ENCODE peak calls at places on chromosomes 4 and X, in five cellular contexts. N is GM12878, R is IMR-90, A is thoracic aorta, C is lower lobe of right lung. Y is an unnamed sample. For H3K36me3 and H3K4me1, the result is how much of the 10 kb centered on the place peaks cover.

GRCh38 chrX:115940888-115941332 is 229.6 kb upstream of the AGTR2 start:
- DNase-seq in N (peak), R (peak), A (no peak), C (no peak), Y (peak)

GRCh38 chr4:120801171-120801758 is 121.3 kb downstream of the PRDM5 start:
- DNase-seq in N (no peak), R (peak), A (peak), C (no peak), Y (no peak)

GRCh38 chrX:154013614-154014360 is 5.9 kb downstream of the IRAK1 start:
- DNase-seq in N (no peak), R (peak), A (no peak), C (peak), Y (peak)

GRCh38 chr4:15652191-15652590 is 3.0 kb downstream of the FBXL5 start:
- DNase-seq in N (no peak), R (peak), A (no peak), C (no peak), Y (no peak)

GRCh38 chrX:123422875-123423274 is 238.8 kb downstream of the GRIA3 start:
- DNase-seq in N (no peak), R (peak), A (no peak), C (no peak), Y (peak)

GRCh38 chr4:71713611-71714203 is 70.2 kb downstream of the GC start:
- DNase-seq in N (no peak), R (peak), A (no peak), C (no peak), Y (peak)

GRCh38 chrX:74451450-74452198 is 30.3 kb downstream of the SLC16A2 start:
- DNase-seq in N (no peak), R (no peak), A (no peak), C (no peak), Y (no peak)

GRCh38 chrX:135114392-135114791 is 5.9 kb downstream of the ETDB start:
- DNase-seq in N (peak), R (no peak), A (no peak), C (no peak), Y (no peak)

GRCh38 chrX:124010157-124010556 is 48.7 kb downstream of the STAG2 start:
- DNase-seq in N (no peak), R (peak), A (no peak), C (no peak), Y (no peak)

GRCh38 chr4:17142232-17142711 is 243.8 kb upstream of the LDB2 start:
- DNase-seq in N (no peak), R (peak), A (no peak), C (no peak), Y (peak)

GRCh38 chr4:152784490-152785195 is 4.9 kb downstream of the ARFIP1 start:
- DNase-seq in N (no peak), R (peak), A (no peak), C (no peak), Y (peak)

GRCh38 chrX:101206471-101206870 is 13.1 kb upstream of the DRP2 start:
- DNase-seq in N (no peak), R (peak), A (no peak), C (no peak), Y (peak)

GRCh38 chr4:8241895-8242696 is 27.5 kb upstream of the HTRA3 start:
- DNase-seq in N (no peak), R (peak), A (peak), C (peak), Y (peak)

GRCh38 chr4:163554870-163555465 is 60.5 kb downstream of the TMA16 start:
- DNase-seq in N (no peak), R (peak), A (no peak), C (no peak), Y (peak)

GRCh38 chrX:155592331-155592730 is 20.4 kb downstream of the TMLHE start:
- DNase-seq in N (no peak), R (no peak), A (no peak), C (no peak), Y (no peak)

GRCh38 chrX:44384688-44385338 is 41.3 kb upstream of the EFHC2 start:
- DNase-seq in N (no peak), R (no peak), A (no peak), C (no peak), Y (no peak)

GRCh38 chrX:13717697-13718483 is 16.5 kb downstream of the TRAPPC2 start:
- DNase-seq in N (no peak), R (peak), A (no peak), C (no peak), Y (no peak)

GRCh38 chr4:169234137-169234855 is 36.5 kb downstream of the SH3RF1 start:
- DNase-seq in N (no peak), R (no peak), A (no peak), C (no peak), Y (no peak)

GRCh38 chr4:81392164-81392563 is 79.5 kb downstream of the RASGEF1B start:
- DNase-seq in N (no peak), R (no peak), A (no peak), C (no peak), Y (no peak)

GRCh38 chr4:145867416-145867815 is 71.2 kb downstream of the ZNF827 start:
- DNase-seq in N (no peak), R (peak), A (no peak), C (no peak), Y (no peak)

GRCh38 chr4:145863191-145863590 is 75.4 kb downstream of the ZNF827 start:
- DNase-seq in N (no peak), R (no peak), A (no peak), C (no peak), Y (no peak)

GRCh38 chr4:145865274-145865941 is 73.2 kb downstream of the ZNF827 start:
- DNase-seq in N (no peak), R (no peak), A (no peak), C (no peak), Y (no peak)

DNA sequence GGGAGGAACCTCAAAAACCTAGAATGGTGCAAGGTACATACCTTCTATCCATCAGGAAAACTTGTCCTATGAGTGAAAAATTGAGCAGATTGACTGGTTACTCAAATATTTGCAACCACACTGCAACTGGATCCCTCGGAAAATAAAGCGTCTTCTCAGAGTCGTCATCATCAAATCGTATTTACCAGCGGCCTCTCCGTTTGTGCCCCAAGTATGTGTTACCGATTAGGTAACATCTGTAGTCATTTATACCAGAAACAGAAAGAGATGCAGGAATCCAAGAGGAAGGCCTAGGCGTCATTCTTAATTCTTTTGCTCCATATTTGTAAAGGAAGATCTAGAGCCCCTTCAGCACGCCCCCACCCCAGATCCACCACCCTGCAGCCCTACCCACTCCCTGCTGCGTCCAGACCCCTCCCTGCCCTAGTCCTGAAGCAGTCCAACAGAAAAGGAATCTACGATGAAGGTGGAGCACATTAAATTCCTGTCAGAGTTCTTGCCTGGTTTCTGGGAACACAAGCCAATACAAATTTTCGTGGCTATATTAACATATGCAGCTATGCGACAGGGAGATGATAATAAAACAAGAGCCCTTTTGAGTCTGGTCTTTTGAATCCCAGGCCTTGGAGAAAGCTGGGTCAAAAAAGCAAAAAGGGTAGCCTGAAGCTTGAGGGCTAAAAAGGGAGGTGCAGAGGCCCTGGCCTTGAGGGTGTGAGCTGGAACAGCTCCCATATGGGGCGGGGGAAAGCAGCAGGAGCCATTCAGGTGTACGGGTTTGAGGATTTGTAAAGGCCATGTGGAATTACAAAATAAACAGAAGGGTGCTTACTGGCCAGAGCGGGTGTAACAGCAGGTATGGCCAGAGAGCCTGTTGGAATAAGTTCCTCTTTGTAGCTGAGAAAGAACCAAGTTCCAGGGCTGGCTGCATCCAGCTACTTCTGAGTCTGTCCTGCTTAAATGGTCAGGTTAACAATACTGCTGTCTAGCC is 77.0 kb downstream of the ZNF827 start:
- DNase-seq in N (no peak), R (no peak), A (no peak), C (peak), Y (no peak)
- H3K36me3 ChIP-seq in N (under half), R (under half), A (under half), C (under half), Y (under half)

DNA sequence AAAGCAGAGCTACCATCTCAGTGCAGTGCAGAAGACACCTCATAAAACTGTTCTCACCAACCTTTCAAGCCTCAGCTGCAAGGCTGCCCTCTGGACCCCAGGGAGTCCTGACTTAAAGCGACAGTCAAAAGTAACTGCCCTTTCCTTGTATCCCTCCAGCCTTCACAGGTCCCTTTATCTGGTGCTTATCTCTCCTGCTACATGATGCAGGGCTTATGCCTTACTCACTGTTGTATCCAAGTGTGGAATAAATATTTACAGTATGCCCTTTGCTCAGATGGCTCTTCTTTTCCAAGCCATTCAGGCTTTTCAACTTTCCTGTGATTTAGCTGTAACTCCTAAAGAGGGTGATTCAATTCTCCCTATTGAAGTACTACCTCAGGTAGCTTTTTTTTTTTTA is 92.6 kb downstream of the KDR start:
- DNase-seq in N (no peak), R (no peak), A (no peak), C (no peak), Y (no peak)
- H3K4me1 ChIP-seq in N (under half), R (under half), A (under half), C (under half), Y (under half)

GRCh38 chr4:1340181-1340747 is 6.7 kb upstream of the UVSSA start:
- DNase-seq in N (no peak), R (no peak), A (no peak), C (no peak), Y (no peak)
- H3K36me3 ChIP-seq in N (under half), R (half or more), A (under half), C (half or more), Y (half or more)

DNA sequence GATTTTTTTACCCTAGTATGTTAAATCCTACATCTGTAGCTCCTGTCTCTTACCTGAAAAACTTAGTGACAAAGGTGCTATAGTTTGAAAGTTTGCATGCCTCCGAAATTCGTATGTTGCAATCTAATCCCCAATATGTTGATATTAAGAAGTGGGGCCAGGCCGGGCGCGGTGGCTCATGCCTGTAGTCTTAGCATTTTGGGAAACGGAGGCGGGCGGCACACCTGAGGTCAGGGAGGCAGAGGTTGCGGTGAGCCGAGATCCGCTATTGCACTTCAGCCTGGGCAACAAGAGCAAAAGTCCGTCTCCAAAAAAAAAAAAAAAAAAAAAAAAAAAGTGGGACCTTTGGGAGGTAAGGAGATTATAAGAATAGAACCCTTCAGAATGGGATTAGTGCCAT is 471.3 kb upstream of the TECRL start:
- DNase-seq in N (no peak), R (no peak), A (no peak), C (no peak), Y (no peak)
- H3K4me1 ChIP-seq in N (under half), R (under half), A (under half), C (under half), Y (under half)

GRCh38 chr4:38133711-38134480 is 173.7 kb downstream of the PTTG2 start:
- DNase-seq in N (no peak), R (no peak), A (no peak), C (no peak), Y (no peak)
- H3K36me3 ChIP-seq in N (under half), R (under half), A (under half), C (under half), Y (under half)

GRCh38 chr4:83150563-83151330 is 36.2 kb upstream of the PLAC8 start:
- DNase-seq in N (no peak), R (no peak), A (no peak), C (no peak), Y (peak)
- H3K4me1 ChIP-seq in N (under half), R (under half), A (under half), C (under half), Y (under half)

DNA sequence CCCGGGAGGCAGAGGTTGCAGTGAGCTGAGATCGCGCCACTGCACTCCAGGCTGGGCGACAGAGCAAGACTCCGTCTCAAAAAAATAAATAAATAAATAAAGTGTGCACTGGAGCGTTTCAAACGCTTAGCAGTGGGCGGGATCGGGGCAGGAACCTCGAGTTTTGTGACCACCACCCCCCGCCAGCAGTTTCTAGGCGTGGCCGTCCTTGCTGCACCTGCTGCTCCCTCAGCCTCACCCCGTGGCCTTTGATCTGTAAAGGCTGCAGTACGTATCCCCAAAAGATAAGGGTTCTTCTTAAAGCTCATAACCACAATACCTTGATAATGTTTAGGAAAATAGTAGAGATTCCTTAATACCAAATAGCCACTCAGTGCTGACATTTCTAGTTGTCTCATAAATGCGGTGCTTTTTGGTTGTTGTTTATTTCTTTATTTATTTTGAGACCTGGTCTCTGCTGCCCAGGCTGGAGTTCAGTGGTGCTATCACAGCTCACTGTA is 33.2 kb downstream of the PCGF3 start:
- DNase-seq in N (no peak), R (no peak), A (no peak), C (no peak), Y (no peak)
- H3K36me3 ChIP-seq in N (under half), R (half or more), A (half or more), C (half or more), Y (half or more)

DNA sequence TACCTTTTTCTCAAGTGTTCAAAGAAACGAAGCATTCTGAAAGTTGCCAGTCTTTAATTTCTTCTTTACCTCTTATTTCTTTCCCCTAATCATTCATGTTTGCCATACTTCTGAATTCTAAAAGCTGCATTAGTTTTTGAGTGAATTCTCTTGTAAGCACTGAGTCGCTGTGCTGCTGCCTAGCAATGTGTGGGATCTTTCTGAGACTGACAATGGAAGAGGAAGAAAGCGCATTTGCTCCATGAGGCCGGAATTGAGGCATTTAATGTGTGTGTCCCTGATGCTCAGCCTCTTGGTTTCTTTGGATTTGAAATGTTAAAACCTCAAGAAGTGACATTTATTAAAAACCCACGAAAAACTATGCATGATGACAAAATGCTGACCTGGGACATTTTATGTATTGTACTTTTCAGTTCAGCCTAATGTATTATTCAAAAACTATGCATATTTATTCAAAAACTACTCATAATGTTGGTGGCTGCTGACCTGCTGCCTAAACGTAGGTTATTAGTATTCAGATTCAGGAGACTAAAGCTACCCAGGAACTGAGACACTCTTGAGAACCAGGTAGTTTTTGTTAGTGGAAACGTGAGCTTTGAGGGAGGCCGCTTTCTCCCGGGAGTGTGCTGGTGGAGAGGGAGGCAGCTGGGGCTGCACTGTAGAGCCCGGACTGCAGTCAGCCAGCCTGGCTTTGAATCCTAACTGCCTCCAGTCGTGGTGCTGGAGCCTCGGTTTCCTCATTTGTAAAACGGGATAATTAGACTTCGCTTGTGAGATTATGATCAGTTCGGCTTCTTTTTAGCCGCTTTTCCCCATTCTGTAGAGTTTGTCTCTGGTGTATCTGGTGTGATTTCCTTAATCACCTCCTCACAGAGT is 11.3 kb downstream of the RGS12 start:
- DNase-seq in N (no peak), R (no peak), A (no peak), C (no peak), Y (no peak)
- H3K4me1 ChIP-seq in N (under half), R (under half), A (under half), C (half or more), Y (under half)

GRCh38 chr4:102807345-102807744 is 20.0 kb downstream of the UBE2D3 start:
- DNase-seq in N (no peak), R (no peak), A (no peak), C (no peak), Y (no peak)
- H3K36me3 ChIP-seq in N (under half), R (under half), A (under half), C (half or more), Y (half or more)